ENCODE peak calls at places on chromosomes 11 and 22, in eight cellular contexts. W is transverse colon, X is uterus, O is tibial nerve, V is upper lobe of left lung, B is erythroblast, I is endothelial cell of umbilical vein, Q is ovary. G is an unnamed sample.

GRCh38 chr22:24486501-24486921 is 8.6 kb upstream of the UPB1 start:
- DNase-seq in O (no peak), I (peak; percentile 77), Q (no peak), W (no peak), V (no peak), B (peak; percentile 12), X (no peak), G (peak; percentile 61)

GRCh38 chr11:69466039-69466438 is 15.4 kb upstream of the LINC01488 start:
- DNase-seq in O (no peak), I (no peak), B (no peak), X (no peak), W (no peak), V (no peak), Q (no peak), G (no peak)

GRCh38 chr11:96235725-96236124 is 107.3 kb downstream of the MAML2 start:
- DNase-seq in I (no peak), X (no peak), W (no peak), V (no peak), Q (no peak), O (no peak), B (no peak), G (no peak)

GRCh38 chr11:123590296-123590912 is 64.0 kb downstream of the SCN3B start:
- DNase-seq in V (no peak), Q (no peak), X (no peak), O (peak; percentile 5), I (peak; percentile 95), W (peak; percentile 66), B (no peak), G (peak; percentile 92)

GRCh38 chr11:120698918-120699317 is 187.4 kb downstream of the GRIK4 start:
- DNase-seq in I (no peak), Q (no peak), X (no peak), O (no peak), B (no peak), W (no peak), V (no peak), G (no peak)

GRCh38 chr11:60367009-60367408 is 11.3 kb upstream of the MS4A7 start:
- DNase-seq in O (no peak), Q (no peak), B (no peak), X (no peak), W (no peak), V (no peak), I (no peak), G (no peak)

GRCh38 chr11:78344676-78345075 is 72.9 kb downstream of the GAB2 start:
- DNase-seq in I (peak; percentile 47), W (no peak), V (no peak), O (no peak), X (no peak), Q (no peak), B (no peak), G (no peak)

GRCh38 chr11:78100276-78101040 is 20.8 kb upstream of the NDUFC2 start:
- DNase-seq in O (no peak), V (no peak), W (no peak), B (no peak), X (no peak), Q (no peak), I (no peak), G (no peak)

GRCh38 chr11:32550207-32550606 is 33.4 kb upstream of the EIF3M start:
- DNase-seq in W (no peak), X (no peak), O (no peak), I (no peak), B (no peak), V (no peak), Q (no peak), G (no peak)

GRCh38 chr22:43838571-43839307 is 23.6 kb downstream of the SULT4A1 start:
- DNase-seq in X (no peak), Q (no peak), I (no peak), B (no peak), O (no peak), V (no peak), W (no peak), G (no peak)

GRCh38 chr11:111006207-111006606 is 239.3 kb upstream of the POU2AF2 start:
- DNase-seq in Q (no peak), V (no peak), B (no peak), I (no peak), O (no peak), W (no peak), X (no peak), G (no peak)

GRCh38 chr11:65637794-65638317 is at the start of gene SIPA1:
- DNase-seq in V (peak; percentile 96), B (peak; percentile 91), Q (peak; percentile 88), O (no peak), I (peak; percentile 96), X (peak; percentile 78), W (peak; percentile 80), G (peak; percentile 97)

GRCh38 chr11:3859373-3859881 is 4.0 kb downstream of the STIM1 start:
- DNase-seq in W (peak; percentile 54), X (no peak), I (no peak), O (no peak), Q (no peak), B (peak; percentile 66), V (no peak), G (no peak)

GRCh38 chr22:49019737-49020136 is 807.9 kb downstream of the BRD1 start:
- DNase-seq in B (no peak), Q (no peak), X (peak; percentile 1), V (no peak), I (no peak), O (no peak), W (no peak), G (no peak)

GRCh38 chr11:57434640-57435546 is 8.0 kb upstream of the SLC43A3 start:
- DNase-seq in W (no peak), X (no peak), Q (no peak), I (no peak), B (no peak), O (peak; percentile 64), V (no peak), G (no peak)

GRCh38 chr22:39243443-39244072 is 1.2 kb downstream of the PDGFB start:
- DNase-seq in B (no peak), Q (no peak), O (no peak), X (no peak), V (peak; percentile 84), W (no peak), I (no peak), G (no peak)

GRCh38 chr22:39245130-39246039 is 603 bp upstream of the PDGFB start:
- DNase-seq in Q (no peak), O (no peak), I (no peak), W (no peak), V (no peak), X (no peak), B (no peak), G (no peak)

GRCh38 chr22:39246217-39246616 is 1.4 kb upstream of the PDGFB start:
- DNase-seq in X (no peak), B (no peak), Q (no peak), V (no peak), O (no peak), I (no peak), W (no peak), G (no peak)

GRCh38 chr22:39244073-39244495 is 698 bp downstream of the PDGFB start:
- DNase-seq in B (no peak), Q (no peak), I (no peak), X (no peak), O (no peak), V (no peak), W (no peak), G (no peak)

GRCh38 chr22:39244496-39245129 is at the start of gene PDGFB:
- DNase-seq in Q (peak; percentile 50), X (no peak), W (peak; percentile 41), O (peak; percentile 35), V (peak; percentile 81), I (peak; percentile 65), B (no peak), G (no peak)
- TF ChIP-seq POLR2A in Q (no peak), X (peak; percentile 41), W (peak; percentile 66), O (no peak), V (peak; percentile 37), I (peak; percentile 99), B (no peak), G (peak; percentile 31)

GRCh38 chr22:38867496-38868285 is 4.3 kb downstream of the CBX6 start:
- DNase-seq in W (no peak), O (no peak), I (no peak), B (no peak), X (no peak), Q (no peak), V (no peak), G (no peak)

GRCh38 chr22:38867124-38867455 is 4.9 kb downstream of the CBX6 start:
- DNase-seq in I (no peak), O (no peak), X (no peak), W (no peak), V (no peak), B (no peak), Q (no peak), G (no peak)

GRCh38 chr22:38865201-38866023 is 6.6 kb downstream of the CBX6 start:
- DNase-seq in X (no peak), B (no peak), Q (no peak), O (no peak), V (no peak), I (no peak), W (no peak), G (no peak)

GRCh38 chr22:38866024-38866398 is 6.0 kb downstream of the CBX6 start:
- DNase-seq in O (no peak), X (no peak), V (no peak), I (no peak), B (no peak), Q (no peak), W (no peak), G (no peak)

GRCh38 chr22:38866399-38867123 is 5.5 kb downstream of the CBX6 start:
- DNase-seq in X (no peak), B (no peak), V (peak; percentile 84), I (no peak), W (no peak), Q (peak; percentile 43), O (no peak), G (no peak)
- TF ChIP-seq POLR2A in X (no peak), B (no peak), V (no peak), I (no peak), W (no peak), Q (no peak), O (no peak), G (no peak)

GRCh38 chr11:112073941-112074811 is at the start of the genes NKAPD1 and PIH1D2:
- DNase-seq in I (peak; percentile 93), B (peak; percentile 94), O (peak; percentile 78), V (peak; percentile 91), X (peak; percentile 79), Q (peak; percentile 79), W (peak; percentile 79), G (peak; percentile 42)
- TF ChIP-seq POLR2A in I (peak; percentile 45), B (peak; percentile 69), O (peak; percentile 32), V (peak; percentile 32), X (no peak), Q (no peak), W (peak; percentile 32), G (peak; percentile 39)

GRCh38 chr11:46237248-46238077 is 40.0 kb upstream of the CREB3L1 start:
- DNase-seq in Q (peak; percentile 75), B (peak; percentile 93), V (peak; percentile 92), W (peak; percentile 46), X (peak; percentile 83), I (peak; percentile 80), O (peak; percentile 43), G (peak; percentile 93)
- TF ChIP-seq POLR2A in Q (peak; percentile 3), B (peak; percentile 64), V (no peak), W (no peak), X (no peak), I (no peak), O (no peak), G (peak; percentile 75)

G was measured in H54.